ENCODE peak calls at places on chromosomes 4 and X, in seven cellular contexts. I, E, C, N, O, M and Y are unnamed samples.

GRCh38 chr4:123166023-123166422 is 230.6 kb upstream of the SPRY1 start:
- DNase-seq in I (no peak), E (no peak), C (no peak), N (no peak), O (no peak), M (no peak), Y (no peak)

GRCh38 chr4:26139310-26139924 is 181.4 kb upstream of the RBPJ start:
- DNase-seq in I (no peak), E (no peak), C (no peak), N (no peak), O (no peak), M (no peak), Y (no peak)

GRCh38 chrX:151875270-151876026 is 37.2 kb upstream of the MAGEA4 start:
- DNase-seq in I (no peak), E (no peak), C (no peak), N (no peak), O (no peak), M (no peak), Y (no peak)

GRCh38 chr4:181618896-181619295 is 624.3 kb upstream of the TENM3 start:
- DNase-seq in I (no peak), E (no peak), C (no peak), N (no peak), O (no peak), M (peak; percentile 4), Y (no peak)

GRCh38 chr4:109729563-109730293 is at the start of gene PLA2G12A:
- DNase-seq in I (peak; percentile 75), E (peak; percentile 16), C (peak; percentile 95), N (peak; percentile 88), O (peak; percentile 87), M (peak; percentile 83), Y (no peak)

GRCh38 chr4:124409044-124409443 is 303.5 kb downstream of the ANKRD50 start:
- DNase-seq in I (no peak), E (no peak), C (no peak), N (no peak), O (no peak), M (no peak), Y (no peak)

GRCh38 chrX:17608898-17609297 is 128.4 kb upstream of the SCML1 start:
- DNase-seq in I (no peak), E (no peak), C (no peak), N (no peak), O (no peak), M (no peak), Y (no peak)

GRCh38 chr4:77881460-77882295 is 19.0 kb downstream of the MRPL1 start:
- DNase-seq in I (no peak), E (no peak), C (no peak), N (no peak), O (no peak), M (no peak), Y (no peak)

GRCh38 chr4:98605216-98605615 is 53.2 kb downstream of the TSPAN5 start:
- DNase-seq in I (no peak), E (no peak), C (no peak), N (no peak), O (no peak), M (no peak), Y (no peak)

GRCh38 chr4:76384052-76384451 is 36.9 kb downstream of the CCDC158 start:
- DNase-seq in I (no peak), E (no peak), C (no peak), N (no peak), O (no peak), M (no peak), Y (no peak)

GRCh38 chrX:53682885-53683555 is 3.5 kb downstream of the HUWE1 start:
- DNase-seq in I (peak; percentile 16), E (no peak), C (no peak), N (no peak), O (peak; percentile 32), M (peak; percentile 58), Y (no peak)

GRCh38 chr4:788636-789297 is 37.2 kb downstream of the CPLX1 start:
- DNase-seq in I (no peak), E (no peak), C (no peak), N (peak; percentile 81), O (no peak), M (no peak), Y (no peak)

GRCh38 chrX:33273521-33273920 is 62.2 kb upstream of the DMD start:
- DNase-seq in I (no peak), E (no peak), C (no peak), N (no peak), O (no peak), M (no peak), Y (no peak)

GRCh38 chr4:145936142-145937020 is 2.2 kb downstream of the ZNF827 start:
- DNase-seq in I (peak; percentile 70), E (no peak), C (peak; percentile 87), N (peak; percentile 76), O (peak; percentile 73), M (peak; percentile 92), Y (no peak)

GRCh38 chr4:101346312-101346561 is 1.1 kb downstream of the PPP3CA start:
- DNase-seq in I (peak; percentile 54), E (no peak), C (no peak), N (no peak), O (no peak), M (no peak), Y (no peak)

GRCh38 chr4:8940792-8941491 is 69.3 kb upstream of the HMX1 start:
- DNase-seq in I (no peak), E (no peak), C (no peak), N (no peak), O (no peak), M (peak; percentile 8), Y (no peak)

GRCh38 chr4:186659936-186660335 is 63.7 kb downstream of the FAT1 start:
- DNase-seq in I (no peak), E (no peak), C (no peak), N (no peak), O (no peak), M (no peak), Y (no peak)

GRCh38 chr4:72295966-72296557 is 264.3 kb downstream of the NPFFR2 start:
- DNase-seq in I (no peak), E (no peak), C (no peak), N (no peak), O (no peak), M (peak; percentile 82), Y (no peak)

GRCh38 chrX:110120025-110120424 is 117.1 kb downstream of the TMEM164 start:
- DNase-seq in I (no peak), E (no peak), C (no peak), N (no peak), O (peak; percentile 36), M (no peak), Y (peak; percentile 2)

GRCh38 chr4:59537231-59537886 is 1662.8 kb upstream of the ADGRL3 start:
- DNase-seq in I (no peak), E (no peak), C (no peak), N (no peak), O (no peak), M (no peak), Y (no peak)

GRCh38 chrX:7446815-7447214 is 298.9 kb upstream of the PUDP start:
- DNase-seq in I (no peak), E (no peak), C (no peak), N (no peak), O (no peak), M (no peak), Y (no peak)

GRCh38 chrX:70171636-70172035 is 5.6 kb upstream of the DGAT2L6 start:
- DNase-seq in I (no peak), E (no peak), C (no peak), N (no peak), O (no peak), M (no peak), Y (no peak)

GRCh38 chr4:6386091-6386490 is 86.3 kb downstream of the PPP2R2C start:
- DNase-seq in I (no peak), E (no peak), C (no peak), N (no peak), O (no peak), M (no peak), Y (no peak)
- H3K27me3 ChIP-seq in I (no peaks in the 10 kb centered on the region), E (no peaks in the 10 kb centered on the region), C (peaks cover 18% of the 10 kb centered on the region), N (no peaks in the 10 kb centered on the region), O (peaks cover under 1% of the 10 kb centered on the region), M (no peaks in the 10 kb centered on the region), Y (no peaks in the 10 kb centered on the region)

DNA sequence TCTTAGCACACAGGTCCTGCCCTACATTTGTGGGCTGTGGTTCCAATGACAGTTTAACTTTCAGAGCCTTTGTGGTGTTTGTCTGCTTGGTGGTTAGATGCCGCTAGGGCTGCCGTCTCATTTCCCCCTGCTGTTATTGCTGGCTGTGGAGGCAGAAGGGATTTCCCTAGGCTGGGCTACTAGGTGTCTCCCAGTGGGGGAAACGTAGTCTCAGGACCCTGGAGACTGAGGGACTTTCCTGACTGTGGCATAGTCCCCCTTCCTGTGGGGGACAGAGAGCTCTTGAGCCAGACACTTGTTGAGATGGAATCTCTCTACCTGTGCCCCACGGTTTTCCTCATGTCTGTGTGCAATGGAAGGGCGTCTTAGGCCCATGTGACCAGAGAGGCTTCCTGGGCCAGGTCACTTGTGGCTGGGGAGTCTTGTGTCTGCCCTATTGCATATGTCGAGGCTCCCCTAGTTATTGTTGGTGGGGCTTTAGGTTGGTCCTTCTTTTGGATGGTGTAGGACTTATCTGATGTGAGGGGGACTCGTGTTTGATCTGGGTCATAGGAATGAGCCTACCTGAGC is 68.2 kb downstream of the ARHGAP10 start:
- DNase-seq in I (peak; percentile 56), E (peak; percentile 92), C (no peak), N (no peak), O (no peak), M (no peak), Y (no peak)
- H3K27ac ChIP-seq in I (no peak overlapping the region), E (peak overlapping the region; percentile 60), C (no peak overlapping the region), N (peak overlapping the region; percentile 44), O (no peak overlapping the region), M (no peak overlapping the region), Y (no peak overlapping the region)

DNA sequence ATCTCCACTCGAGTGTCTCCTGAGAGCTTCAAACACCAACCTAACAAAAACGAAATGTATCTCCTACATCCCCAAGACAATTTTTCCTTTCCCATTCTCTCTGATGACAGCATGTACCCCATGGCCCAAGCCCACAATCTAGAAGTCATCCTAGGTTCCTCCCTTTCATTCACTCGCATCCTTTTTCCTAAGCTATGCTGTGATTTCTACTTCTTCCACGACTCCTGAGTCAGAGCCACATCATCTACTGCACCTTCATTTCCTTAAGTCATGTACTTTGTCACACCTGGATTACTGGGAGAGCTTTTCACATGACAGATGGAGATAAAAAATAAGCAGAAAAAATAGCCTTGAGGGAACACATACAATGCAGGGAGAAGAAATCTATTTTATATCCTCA is 20.1 kb downstream of the C4orf36 start:
- DNase-seq in I (no peak), E (no peak), C (no peak), N (no peak), O (no peak), M (no peak), Y (no peak)
- TF ChIP-seq CTCF in I (no peak), E (no peak), C (no peak), N (no peak), O (no peak), M (no peak), Y (no peak)

GRCh38 chr4:54094449-54094848 is 5.5 kb upstream of the GSX2 start:
- DNase-seq in I (no peak), E (no peak), C (no peak), N (no peak), O (no peak), M (no peak), Y (no peak)
- H3K27me3 ChIP-seq in I (peaks cover 39% of the 10 kb centered on the region), E (peaks cover 13% of the 10 kb centered on the region), C (peaks cover 88% of the 10 kb centered on the region), N (peaks cover 2% of the 10 kb centered on the region), O (peaks cover 15% of the 10 kb centered on the region), M (peaks cover 87% of the 10 kb centered on the region), Y (no peaks in the 10 kb centered on the region)

GRCh38 chr4:115780835-115781234 is 667.4 kb upstream of the NDST4 start:
- DNase-seq in I (no peak), E (peak; percentile 13), C (no peak), N (no peak), O (no peak), M (no peak), Y (no peak)

GRCh38 chr4:115780268-115780667 is 666.8 kb upstream of the NDST4 start:
- DNase-seq in I (no peak), E (no peak), C (no peak), N (no peak), O (no peak), M (no peak), Y (no peak)

GRCh38 chr4:115781528-115782146 is 668.2 kb upstream of the NDST4 start:
- DNase-seq in I (no peak), E (peak; percentile 25), C (no peak), N (no peak), O (no peak), M (no peak), Y (no peak)
- H3K27ac ChIP-seq in I (no peak overlapping the region), E (no peak overlapping the region), C (no peak overlapping the region), N (no peak overlapping the region), O (no peak overlapping the region), M (no peak overlapping the region), Y (no peak overlapping the region)